ENCODE peak calls at places on chromosomes 3 and 15, in five cellular contexts. B is posterior cingulate gyrus, V is cardiac fibroblast, E is T-cell, J is fibroblast of the conjunctiva. U is an unnamed sample.

GRCh38 chr3:127222163-127222562 is 29.2 kb downstream of the PRR23E start:
- DNase-seq in B (no peak), V (no peak), E (no peak), J (no peak), U (no peak)

GRCh38 chr3:37223084-37223975 is 48.9 kb upstream of the LRRFIP2 start:
- DNase-seq in B (no peak), V (no peak), E (no peak), J (no peak), U (no peak)

GRCh38 chr15:90063733-90064247 is 38.5 kb downstream of the IDH2 start:
- DNase-seq in B (no peak), V (no peak), E (no peak), J (no peak), U (no peak)

GRCh38 chr3:13713396-13713795 is 164.5 kb downstream of the FBLN2 start:
- DNase-seq in B (no peak), V (no peak), E (no peak), J (no peak), U (peak; percentile 3)

GRCh38 chr3:153103406-153103945 is 58.5 kb upstream of the RAP2B start:
- DNase-seq in B (no peak), V (no peak), E (no peak), J (no peak), U (no peak)

GRCh38 chr3:53255360-53255774 is 455 bp downstream of the TKT start:
- DNase-seq in B (peak; percentile 41), V (no peak), E (peak; percentile 31), J (no peak), U (no peak)

GRCh38 chr3:12265558-12265957 is 23.3 kb upstream of the PPARG start:
- DNase-seq in B (no peak), V (no peak), E (no peak), J (no peak), U (no peak)

GRCh38 chr3:46852839-46853355 is 10.3 kb downstream of the MYL3 start:
- DNase-seq in B (no peak), V (no peak), E (no peak), J (no peak), U (peak; percentile 19)

GRCh38 chr15:81256916-81257315 is 60.2 kb downstream of the IL16 start:
- DNase-seq in B (no peak), V (peak; percentile 77), E (no peak), J (peak; percentile 59), U (no peak)

GRCh38 chr3:130609166-130609574 is 92.2 kb downstream of the COL6A6 start:
- DNase-seq in B (no peak), V (peak; percentile 79), E (no peak), J (no peak), U (no peak)

GRCh38 chr15:29270169-29270955 is 740 bp upstream of the NSMCE3 start:
- DNase-seq in B (no peak), V (peak; percentile 54), E (peak; percentile 34), J (no peak), U (no peak)

GRCh38 chr15:26967719-26968269 is 3.2 kb upstream of the GABRG3 start:
- DNase-seq in B (peak; percentile 74), V (no peak), E (no peak), J (no peak), U (no peak)

GRCh38 chr15:101210466-101210865 is 41.4 kb downstream of the CHSY1 start:
- DNase-seq in B (no peak), V (peak; percentile 44), E (no peak), J (no peak), U (no peak)

GRCh38 chr3:9040996-9041395 is 77.7 kb upstream of the RAD18 start:
- DNase-seq in B (no peak), V (no peak), E (no peak), J (no peak), U (no peak)

GRCh38 chr3:184578822-184579221 is 17.2 kb downstream of the EPHB3 start:
- DNase-seq in B (no peak), V (no peak), E (no peak), J (no peak), U (no peak)

GRCh38 chr3:23659274-23659673 is 146.5 kb upstream of the UBE2E1 start:
- DNase-seq in B (no peak), V (no peak), E (no peak), J (no peak), U (no peak)